ENCODE peak calls at places on chromosome 15, in four cellular contexts. One of them, this sample, is unnamed.
A peak's percentile ranks its signal among the peaks of the same experiment; 100 is the strongest.

GRCh38 chr15:62119926-62120273 is 45.2 kb downstream of the C2CD4B start:
- DNase-seq in NCI-H1436: no peak
- DNase-seq in endothelial cell: no peak
- DNase-seq in adrenal gland: no peak
- DNase-seq in this sample: no peak

GRCh38 chr15:73755481-73755880 is 2.3 kb upstream of the INSYN1 start:
- DNase-seq in NCI-H1436: no peak
- DNase-seq in endothelial cell: no peak
- DNase-seq in adrenal gland: no peak
- DNase-seq in this sample: no peak

GRCh38 chr15:74036271-74037170 is 42.0 kb downstream of the PML start:
- DNase-seq in NCI-H1436: no peak
- DNase-seq in endothelial cell: peak; percentile 74
- DNase-seq in adrenal gland: peak; percentile 60
- DNase-seq in this sample: peak; percentile 19

GRCh38 chr15:77064539-77065308 is 6.2 kb downstream of the TSPAN3 start:
- DNase-seq in NCI-H1436: no peak
- DNase-seq in endothelial cell: no peak
- DNase-seq in adrenal gland: no peak
- DNase-seq in this sample: no peak

GRCh38 chr15:101549647-101550046 is 60.1 kb upstream of the PCSK6 start:
- DNase-seq in NCI-H1436: no peak
- DNase-seq in endothelial cell: no peak
- DNase-seq in adrenal gland: no peak
- DNase-seq in this sample: no peak

GRCh38 chr15:35810007-35810406 is 264.0 kb upstream of the DPH6 start:
- DNase-seq in NCI-H1436: no peak
- DNase-seq in endothelial cell: no peak
- DNase-seq in adrenal gland: no peak
- DNase-seq in this sample: no peak

GRCh38 chr15:60854858-60855568 is 374.1 kb downstream of the RORA start:
- DNase-seq in NCI-H1436: no peak
- DNase-seq in endothelial cell: no peak
- DNase-seq in adrenal gland: no peak
- DNase-seq in this sample: peak; percentile 28

GRCh38 chr15:68114356-68114755 is 60.2 kb downstream of the PIAS1 start:
- DNase-seq in NCI-H1436: no peak
- DNase-seq in endothelial cell: no peak
- DNase-seq in adrenal gland: no peak
- DNase-seq in this sample: no peak

GRCh38 chr15:91116379-91117067 is 16.5 kb downstream of the SV2B start:
- DNase-seq in NCI-H1436: no peak
- DNase-seq in endothelial cell: no peak
- DNase-seq in adrenal gland: no peak
- DNase-seq in this sample: no peak

GRCh38 chr15:87871738-87872315 is 384.7 kb downstream of the NTRK3 start:
- DNase-seq in NCI-H1436: no peak
- DNase-seq in endothelial cell: no peak
- DNase-seq in adrenal gland: no peak
- DNase-seq in this sample: no peak

GRCh38 chr15:75790631-75791336 is 52.5 kb upstream of the UBE2Q2 start:
- DNase-seq in NCI-H1436: no peak
- DNase-seq in endothelial cell: no peak
- DNase-seq in adrenal gland: no peak
- DNase-seq in this sample: no peak

GRCh38 chr15:39491115-39491916 is 89.6 kb upstream of the THBS1 start:
- DNase-seq in NCI-H1436: no peak
- DNase-seq in endothelial cell: no peak
- DNase-seq in adrenal gland: no peak
- DNase-seq in this sample: no peak

GRCh38 chr15:72074335-72075060 is 43.5 kb downstream of the MYO9A start:
- DNase-seq in NCI-H1436: no peak
- DNase-seq in endothelial cell: no peak
- DNase-seq in adrenal gland: no peak
- DNase-seq in this sample: no peak

GRCh38 chr15:69117431-69117841 is 43.0 kb upstream of the GLCE start:
- DNase-seq in NCI-H1436: no peak
- DNase-seq in endothelial cell: no peak
- DNase-seq in adrenal gland: no peak
- DNase-seq in this sample: peak; percentile 36

This sample was measured in skeletal muscle cell.